ENCODE peak calls at places on chromosomes 2 and 18, in seven cellular contexts. J, B, W, L, K, F and E are unnamed samples.
A peak's percentile ranks its signal among the peaks of the same experiment; 100 is the strongest.

GRCh38 chr2:143397886-143398614 is 268.8 kb downstream of the ARHGAP15 start:
- DNase-seq in J (no peak), B (peak; percentile 7), W (no peak), L (no peak), K (peak; percentile 63), F (no peak), E (no peak)

GRCh38 chr2:150791567-150791966 is 304.1 kb upstream of the RND3 start:
- DNase-seq in J (no peak), B (no peak), W (no peak), L (no peak), K (no peak), F (no peak), E (no peak)

GRCh38 chr18:45167109-45167551 is 448.1 kb upstream of the SLC14A2 start:
- DNase-seq in J (no peak), B (no peak), W (no peak), L (no peak), K (peak; percentile 63), F (no peak), E (no peak)

GRCh38 chr2:240989451-240990265 is 8.8 kb upstream of the SNED1 start:
- DNase-seq in J (peak; percentile 54), B (no peak), W (no peak), L (peak; percentile 83), K (no peak), F (no peak), E (peak; percentile 60)

GRCh38 chr2:241659150-241659739 is 21.8 kb downstream of the ATG4B start:
- DNase-seq in J (peak; percentile 61), B (peak; percentile 71), W (peak; percentile 50), L (peak; percentile 70), K (peak; percentile 39), F (peak; percentile 39), E (peak; percentile 86)

GRCh38 chr2:136527560-136527959 is 237.8 kb upstream of the THSD7B start:
- DNase-seq in J (peak; percentile 94), B (peak; percentile 26), W (no peak), L (no peak), K (no peak), F (no peak), E (no peak)

GRCh38 chr18:35732652-35733051 is 151.1 kb downstream of the GALNT1 start:
- DNase-seq in J (no peak), B (no peak), W (peak; percentile 44), L (no peak), K (peak; percentile 85), F (no peak), E (peak; percentile 69)

GRCh38 chr2:210474776-210475175 is 1.8 kb downstream of the LANCL1 start:
- DNase-seq in J (no peak), B (no peak), W (no peak), L (no peak), K (no peak), F (no peak), E (no peak)

GRCh38 chr2:37164757-37165156 is 8.0 kb upstream of the EIF2AK2 start:
- DNase-seq in J (no peak), B (no peak), W (no peak), L (no peak), K (no peak), F (no peak), E (no peak)

GRCh38 chr2:169859423-169859822 is 32.2 kb downstream of the UBR3 start:
- DNase-seq in J (no peak), B (no peak), W (no peak), L (no peak), K (no peak), F (no peak), E (no peak)

GRCh38 chr2:6639870-6640639 is 225.7 kb downstream of the CMPK2 start:
- DNase-seq in J (peak; percentile 89), B (no peak), W (no peak), L (no peak), K (no peak), F (no peak), E (no peak)

GRCh38 chr2:109343460-109343859 is 214.5 kb downstream of the SH3RF3 start:
- DNase-seq in J (no peak), B (no peak), W (no peak), L (no peak), K (no peak), F (no peak), E (no peak)

GRCh38 chr18:75322206-75322605 is 105.3 kb downstream of the SMIM21 start:
- DNase-seq in J (no peak), B (no peak), W (no peak), L (no peak), K (no peak), F (no peak), E (no peak)

GRCh38 chr2:151097118-151097517 is 164.5 kb downstream of the RBM43 start:
- DNase-seq in J (no peak), B (no peak), W (no peak), L (no peak), K (peak; percentile 55), F (no peak), E (no peak)

GRCh38 chr2:24832991-24833671 is 39.9 kb downstream of the CENPO start:
- DNase-seq in J (peak; percentile 57), B (no peak), W (no peak), L (peak; percentile 45), K (no peak), F (no peak), E (no peak)

GRCh38 chr18:30991397-30991796 is 51.1 kb downstream of the DSC3 start:
- DNase-seq in J (no peak), B (no peak), W (no peak), L (no peak), K (no peak), F (no peak), E (no peak)

GRCh38 chr2:172285010-172285621 is 142.3 kb upstream of the ITGA6 start:
- DNase-seq in J (peak; percentile 92), B (no peak), W (peak; percentile 29), L (no peak), K (peak; percentile 83), F (no peak), E (no peak)

DNA sequence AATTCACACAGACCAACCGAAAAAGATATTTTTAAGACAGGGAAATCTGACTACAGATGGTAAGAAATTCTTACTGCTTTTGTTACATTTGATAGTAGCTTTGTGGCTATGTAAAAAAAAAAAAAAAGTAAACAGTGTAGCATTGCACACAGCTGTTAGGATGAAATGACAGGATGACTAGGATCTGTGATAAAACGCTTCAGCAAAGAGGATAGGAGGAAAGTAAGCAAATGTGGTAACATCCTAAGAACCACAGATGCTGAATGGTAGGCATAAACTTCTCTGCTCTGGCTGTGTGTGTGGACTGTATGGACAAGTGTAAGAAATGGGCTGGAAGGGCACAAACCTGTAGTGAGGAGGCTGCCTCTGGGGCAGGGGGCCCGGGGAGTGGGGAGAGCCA is 207.6 kb downstream of the ANAPC1 start:
- DNase-seq in J (no peak), B (no peak), W (no peak), L (no peak), K (peak; percentile 33), F (no peak), E (no peak)
- H3K4me1 ChIP-seq in J (peaks cover 5% of the 10 kb centered on the region), B (no peaks in the 10 kb centered on the region), W (no peaks in the 10 kb centered on the region), L (no peaks in the 10 kb centered on the region), K (peaks cover 10% of the 10 kb centered on the region), F (peaks cover 3% of the 10 kb centered on the region), E (no peaks in the 10 kb centered on the region)

GRCh38 chr2:68390600-68390999 is 25.5 kb downstream of the PLEK start:
- DNase-seq in J (no peak), B (no peak), W (no peak), L (no peak), K (no peak), F (no peak), E (no peak)

GRCh38 chr2:68391869-68392268 is 26.8 kb downstream of the PLEK start:
- DNase-seq in J (no peak), B (no peak), W (no peak), L (no peak), K (no peak), F (no peak), E (no peak)

GRCh38 chr2:68390114-68390513 is 25.0 kb downstream of the PLEK start:
- DNase-seq in J (no peak), B (no peak), W (no peak), L (no peak), K (no peak), F (no peak), E (no peak)

GRCh38 chr2:68388772-68389171 is 23.7 kb downstream of the PLEK start:
- DNase-seq in J (no peak), B (no peak), W (no peak), L (no peak), K (no peak), F (no peak), E (no peak)

DNA sequence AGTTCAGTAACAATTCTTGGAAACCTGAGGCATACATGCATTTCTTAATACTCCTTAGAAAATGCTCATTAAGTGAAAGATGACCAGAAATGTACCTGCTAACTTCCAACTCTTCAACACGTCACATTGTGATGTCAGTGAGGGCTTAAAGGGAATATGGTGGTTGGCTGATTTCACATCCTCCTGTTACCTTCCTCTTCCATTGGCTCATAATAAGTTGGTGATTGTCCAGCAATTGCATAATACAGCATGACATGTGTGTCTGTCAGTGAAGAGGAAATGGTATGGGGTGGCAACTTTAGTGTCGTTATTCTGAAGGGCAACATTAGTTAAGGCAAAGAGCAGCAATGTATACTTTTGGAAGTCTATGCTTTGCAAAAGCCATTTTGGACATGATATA is 26.0 kb downstream of the PLEK start:
- DNase-seq in J (no peak), B (no peak), W (no peak), L (no peak), K (no peak), F (no peak), E (no peak)
- H3K27ac ChIP-seq in J (no peak overlapping the region), B (no peak overlapping the region), W (no peak overlapping the region), L (no peak overlapping the region), K (no peak overlapping the region), F (no peak overlapping the region), E (no peak overlapping the region)

GRCh38 chr2:123953848-123954247 is 71.2 kb upstream of the CNTNAP5 start:
- DNase-seq in J (no peak), B (no peak), W (no peak), L (no peak), K (peak; percentile 10), F (no peak), E (no peak)
- H3K9me3 ChIP-seq in J (no peaks in the 10 kb centered on the region), B (no peaks in the 10 kb centered on the region), W (peaks cover 2% of the 10 kb centered on the region), L (no peaks in the 10 kb centered on the region), K (peaks cover 8% of the 10 kb centered on the region), F (no peaks in the 10 kb centered on the region), E (no peaks in the 10 kb centered on the region)

DNA sequence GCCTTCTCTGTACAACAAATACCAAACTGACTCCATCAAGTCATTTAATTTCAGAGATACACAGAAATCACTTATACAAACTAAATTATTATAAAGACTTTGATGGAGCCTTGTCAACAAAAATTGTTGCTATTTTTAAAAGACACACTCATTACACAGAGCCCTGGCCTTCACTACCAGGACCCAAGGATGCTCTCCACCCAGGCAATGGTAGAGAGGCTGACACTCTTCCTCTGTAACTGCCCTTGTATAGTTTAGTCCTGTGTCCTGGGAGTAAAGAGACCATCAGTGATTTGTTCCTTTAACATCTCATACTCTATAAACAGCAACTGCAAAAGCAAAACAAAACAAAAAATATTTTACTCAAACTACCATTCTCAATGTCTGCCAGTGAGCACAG is 173.5 kb downstream of the TCF4 start:
- DNase-seq in J (no peak), B (no peak), W (no peak), L (no peak), K (no peak), F (no peak), E (no peak)
- H3K4me1 ChIP-seq in J (peaks cover 34% of the 10 kb centered on the region), B (no peaks in the 10 kb centered on the region), W (peaks cover 52% of the 10 kb centered on the region), L (peaks cover 61% of the 10 kb centered on the region), K (peaks cover under 1% of the 10 kb centered on the region), F (no peaks in the 10 kb centered on the region), E (peaks cover 3% of the 10 kb centered on the region)